ENCODE peak calls at places on chromosome 13, in seven cellular contexts. P, F, U, J, T, H and W are unnamed samples. For H3K4me1 and H3K27me3, the result is how much of the 10 kb centered on the place peaks cover.

GRCh38 chr13:39765801-39766463 is 110.5 kb downstream of the COG6 start:
- DNase-seq in P (peak), F (no peak), U (peak), J (peak), T (peak), H (no peak), W (peak)

GRCh38 chr13:79581870-79582315 is 100.9 kb downstream of the NDFIP2 start:
- DNase-seq in P (no peak), F (peak), U (no peak), J (peak), T (peak), H (no peak), W (no peak)

GRCh38 chr13:46894534-46894906 is 2.3 kb downstream of the HTR2A start:
- DNase-seq in P (no peak), F (no peak), U (no peak), J (no peak), T (no peak), H (no peak), W (no peak)

GRCh38 chr13:73210218-73210883 is 151.5 kb downstream of the KLF5 start:
- DNase-seq in P (no peak), F (no peak), U (no peak), J (no peak), T (no peak), H (no peak), W (no peak)

GRCh38 chr13:84645196-84646071 is 763.2 kb upstream of the SLITRK1 start:
- DNase-seq in P (no peak), F (peak), U (no peak), J (no peak), T (no peak), H (no peak), W (no peak)

GRCh38 chr13:28671393-28671792 is 12.5 kb downstream of the POMP start:
- DNase-seq in P (no peak), F (no peak), U (no peak), J (no peak), T (no peak), H (no peak), W (no peak)

GRCh38 chr13:104314321-104314720 is 1248.1 kb upstream of the SLC10A2 start:
- DNase-seq in P (no peak), F (no peak), U (no peak), J (no peak), T (no peak), H (no peak), W (no peak)

GRCh38 chr13:29681859-29682258 is 86.4 kb upstream of the SLC7A1 start:
- DNase-seq in P (no peak), F (no peak), U (no peak), J (no peak), T (no peak), H (no peak), W (no peak)

DNA sequence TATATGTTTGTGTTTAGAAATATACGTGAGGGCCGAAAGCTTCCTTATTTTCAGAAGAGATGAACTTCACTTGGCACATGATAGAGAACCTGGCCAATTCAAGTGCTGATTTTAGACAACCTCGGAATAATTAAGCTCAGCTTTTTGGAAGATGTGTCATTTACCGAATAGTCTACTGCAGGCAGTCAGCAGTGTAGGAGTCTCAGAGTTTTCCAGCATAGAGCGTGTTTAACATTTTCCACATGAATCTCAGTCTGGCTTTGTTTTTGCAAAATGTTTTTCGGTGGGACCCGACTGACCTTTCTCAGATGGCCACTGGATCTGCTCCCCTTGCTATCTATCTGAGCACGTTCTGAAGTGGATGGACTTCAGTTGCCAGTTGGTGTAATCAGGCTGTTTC is 4.7 kb downstream of the RNASEH2B start:
- DNase-seq in P (no peak), F (no peak), U (no peak), J (no peak), T (no peak), H (no peak), W (no peak)
- H3K4me1 ChIP-seq in P (under half), F (under half), U (under half), J (under half), T (half or more), H (under half), W (half or more)

DNA sequence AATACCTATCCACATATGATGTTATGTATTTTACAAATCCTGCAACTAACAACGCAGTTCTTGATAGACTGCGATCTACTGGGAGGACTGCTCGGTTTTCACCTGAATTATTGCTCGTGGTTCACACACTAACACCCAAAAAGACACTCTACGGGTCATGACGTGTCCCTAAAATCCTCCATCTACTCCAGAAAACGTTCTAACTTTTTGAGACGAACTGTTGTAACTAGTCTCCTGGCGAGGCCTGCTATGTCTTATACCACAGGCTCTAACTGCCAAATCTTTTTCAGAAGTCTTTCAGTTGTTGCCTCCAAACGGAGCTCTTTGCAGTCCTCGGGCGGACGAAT is 108.2 kb downstream of the KCNRG start:
- DNase-seq in P (no peak), F (no peak), U (no peak), J (no peak), T (no peak), H (no peak), W (no peak)
- H3K27me3 ChIP-seq in P (under half), F (under half), U (half or more), J (under half), T (under half), H (under half), W (under half)

GRCh38 chr13:90709329-90709728 is 638.2 kb upstream of the MIR17HG start:
- DNase-seq in P (no peak), F (no peak), U (no peak), J (no peak), T (no peak), H (no peak), W (no peak)
- H3K4me1 ChIP-seq in P (under half), F (under half), U (under half), J (under half), T (under half), H (under half), W (under half)

GRCh38 chr13:113288880-113289279 is 8.2 kb upstream of the LAMP1 start:
- DNase-seq in P (no peak), F (no peak), U (no peak), J (no peak), T (no peak), H (no peak), W (no peak)

GRCh38 chr13:113291997-113292862 is 4.8 kb upstream of the LAMP1 start:
- DNase-seq in P (peak), F (peak), U (peak), J (peak), T (peak), H (no peak), W (peak)

GRCh38 chr13:113296842-113297369 is at the start of gene LAMP1:
- DNase-seq in P (peak), F (peak), U (peak), J (peak), T (peak), H (peak), W (peak)

DNA sequence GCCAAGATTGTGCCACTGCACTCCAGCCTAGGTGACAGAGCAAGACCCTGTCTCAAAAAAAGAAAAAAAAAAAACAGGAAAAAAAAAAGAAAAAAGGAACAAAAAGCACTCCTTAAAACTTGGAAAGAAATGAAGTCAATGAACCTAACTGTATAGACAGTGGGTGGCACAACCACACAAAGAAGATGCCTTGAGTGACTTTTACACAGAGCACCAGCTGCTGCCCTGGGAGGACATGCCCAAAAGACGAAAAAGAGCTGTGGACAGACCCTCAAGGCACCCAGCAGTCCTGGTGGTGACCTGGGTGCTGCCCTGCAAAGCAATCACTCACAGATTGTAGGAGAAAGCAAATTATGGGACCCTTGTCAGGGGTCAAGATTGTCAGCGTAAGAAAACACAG is 5.9 kb upstream of the LAMP1 start:
- DNase-seq in P (no peak), F (no peak), U (no peak), J (no peak), T (no peak), H (no peak), W (no peak)
- H3K27me3 ChIP-seq in P (under half), F (under half), U (under half), J (under half), T (half or more), H (under half), W (under half)

GRCh38 chr13:114281351-114282142 is at the start of gene UPF3A:
- DNase-seq in P (peak), F (peak), U (peak), J (peak), T (peak), H (peak), W (peak)
- H3K4me1 ChIP-seq in P (under half), F (under half), U (under half), J (under half), T (under half), H (under half), W (under half)

GRCh38 chr13:99046851-99047250 is 69.0 kb upstream of the DOCK9 start:
- DNase-seq in P (no peak), F (no peak), U (no peak), J (no peak), T (no peak), H (no peak), W (no peak)
- H3K27me3 ChIP-seq in P (under half), F (under half), U (under half), J (under half), T (under half), H (under half), W (under half)

GRCh38 chr13:106521101-106521799 is 14.2 kb downstream of the EFNB2 start:
- DNase-seq in P (no peak), F (no peak), U (peak), J (no peak), T (no peak), H (no peak), W (no peak)

GRCh38 chr13:106523566-106523965 is 11.9 kb downstream of the EFNB2 start:
- DNase-seq in P (peak), F (no peak), U (no peak), J (no peak), T (no peak), H (no peak), W (no peak)

GRCh38 chr13:106524108-106524507 is 11.4 kb downstream of the EFNB2 start:
- DNase-seq in P (peak), F (no peak), U (no peak), J (no peak), T (no peak), H (no peak), W (no peak)

GRCh38 chr13:106522112-106522511 is 13.3 kb downstream of the EFNB2 start:
- DNase-seq in P (no peak), F (no peak), U (no peak), J (no peak), T (no peak), H (no peak), W (no peak)

DNA sequence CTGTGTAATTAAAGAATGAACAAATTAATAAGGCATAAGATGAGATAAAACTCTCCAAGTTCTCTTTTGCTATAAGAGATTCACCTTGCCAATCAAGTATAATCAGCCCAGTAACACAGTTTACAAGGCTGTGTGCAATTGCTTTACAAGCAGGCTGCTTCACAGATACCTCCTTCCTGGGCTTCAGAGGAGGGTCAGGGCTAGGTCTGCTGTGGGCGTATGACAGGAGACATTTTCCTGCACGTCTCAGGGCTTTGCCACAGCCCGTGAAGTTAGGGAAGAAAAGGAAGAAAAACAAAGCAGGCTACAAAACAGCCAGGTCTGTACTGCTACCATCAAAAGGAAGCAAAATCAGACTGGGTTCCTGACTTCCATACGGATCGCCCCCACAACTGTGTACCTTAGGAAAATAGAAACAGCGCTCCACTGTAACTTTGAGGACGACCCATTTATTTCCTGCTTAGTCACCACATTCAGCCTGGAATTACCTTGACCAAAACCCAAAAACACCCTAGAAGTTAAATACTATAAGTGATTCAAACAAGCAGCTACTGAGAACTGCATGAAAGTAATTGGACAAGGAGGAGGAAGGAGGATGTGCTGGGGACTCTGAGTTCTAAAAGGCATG is 12.4 kb downstream of the EFNB2 start:
- DNase-seq in P (no peak), F (no peak), U (no peak), J (no peak), T (no peak), H (no peak), W (no peak)
- H3K4me1 ChIP-seq in P (under half), F (under half), U (half or more), J (under half), T (under half), H (under half), W (half or more)